ENCODE peak calls at places on chromosome 1, in ten cellular contexts. U is spleen, P is GM13977, H is fibroblast of mammary gland, K is progenitor cell of endocrine pancreas, Q is lower lobe of right lung, I is osteocyte, M is HFF-Myc, O is body of pancreas, E is esophagus squamous epithelium. B is an unnamed sample.
A peak's percentile ranks its signal among the peaks of the same experiment; 100 is the strongest.

GRCh38 chr1:245855846-245856730 is 651.0 kb downstream of the SMYD3 start:
- DNase-seq in U (no peak), P (no peak), H (no peak), K (no peak), Q (no peak), I (no peak), M (no peak), O (no peak), E (no peak), B (no peak)

GRCh38 chr1:96723372-96723771 is 1.8 kb downstream of the PTBP2 start:
- DNase-seq in U (no peak), P (no peak), H (no peak), K (no peak), Q (no peak), I (no peak), M (no peak), O (no peak), E (no peak), B (peak; percentile 26)

GRCh38 chr1:8203551-8203950 is 114.4 kb upstream of the SLC45A1 start:
- DNase-seq in U (peak; percentile 31), P (no peak), H (no peak), K (no peak), Q (no peak), I (no peak), M (no peak), O (no peak), E (no peak), B (no peak)

GRCh38 chr1:170705981-170706380 is 42.0 kb downstream of the PRRX1 start:
- DNase-seq in U (no peak), P (no peak), H (no peak), K (no peak), Q (no peak), I (no peak), M (no peak), O (no peak), E (no peak), B (no peak)

GRCh38 chr1:23126801-23127200 is 41.9 kb downstream of the LUZP1 start:
- DNase-seq in U (no peak), P (no peak), H (peak; percentile 50), K (no peak), Q (no peak), I (no peak), M (no peak), O (no peak), E (no peak), B (peak; percentile 69)

GRCh38 chr1:155175281-155175926 is 1.8 kb downstream of the TRIM46 start:
- DNase-seq in U (peak; percentile 75), P (peak; percentile 21), H (no peak), K (no peak), Q (no peak), I (no peak), M (no peak), O (no peak), E (no peak), B (no peak)

GRCh38 chr1:79478160-79478559 is 471.6 kb upstream of the ADGRL4 start:
- DNase-seq in U (no peak), P (no peak), H (no peak), K (no peak), Q (no peak), I (no peak), M (no peak), O (no peak), E (no peak), B (no peak)

GRCh38 chr1:188194916-188195315 is 1366.2 kb downstream of the PLA2G4A start:
- DNase-seq in U (no peak), P (no peak), H (no peak), K (no peak), Q (no peak), I (no peak), M (no peak), O (no peak), E (no peak), B (no peak)

GRCh38 chr1:231415018-231415583 is 7.0 kb downstream of the EGLN1 start:
- DNase-seq in U (no peak), P (no peak), H (no peak), K (no peak), Q (no peak), I (no peak), M (no peak), O (no peak), E (no peak), B (no peak)

GRCh38 chr1:51063121-51063520 is 38.9 kb upstream of the C1orf185 start:
- DNase-seq in U (no peak), P (no peak), H (peak; percentile 72), K (no peak), Q (no peak), I (no peak), M (peak; percentile 63), O (no peak), E (no peak), B (peak; percentile 86)

GRCh38 chr1:29879217-29879616 is 642.9 kb downstream of the PTPRU start:
- DNase-seq in U (no peak), P (no peak), H (no peak), K (no peak), Q (no peak), I (no peak), M (no peak), O (no peak), E (no peak), B (no peak)

GRCh38 chr1:48760889-48761288 is 15.8 kb downstream of the BEND5 start:
- DNase-seq in U (no peak), P (no peak), H (peak; percentile 52), K (no peak), Q (no peak), I (no peak), M (no peak), O (no peak), E (no peak), B (no peak)

GRCh38 chr1:99613716-99614115 is 32.2 kb upstream of the PALMD start:
- DNase-seq in U (no peak), P (no peak), H (no peak), K (no peak), Q (no peak), I (no peak), M (no peak), O (no peak), E (no peak), B (peak; percentile 32)

GRCh38 chr1:6472391-6472790 is 6.4 kb upstream of the TNFRSF25 start:
- DNase-seq in U (no peak), P (no peak), H (no peak), K (no peak), Q (no peak), I (no peak), M (no peak), O (no peak), E (no peak), B (no peak)

GRCh38 chr1:39450956-39451601 is 40.4 kb upstream of the BMP8A start:
- DNase-seq in U (no peak), P (no peak), H (peak; percentile 73), K (no peak), Q (no peak), I (no peak), M (no peak), O (no peak), E (no peak), B (peak; percentile 94)

GRCh38 chr1:174413632-174414031 is 34.1 kb upstream of the GPR52 start:
- DNase-seq in U (no peak), P (no peak), H (peak; percentile 37), K (no peak), Q (no peak), I (no peak), M (no peak), O (no peak), E (no peak), B (peak; percentile 55)
- TF ChIP-seq CTCF in U (no peak), P (peak; percentile 21), H (peak; percentile 43), K (no peak), Q (no peak), I (no peak), M (peak; percentile 7), O (no peak), E (no peak), B (peak; percentile 65)

DNA sequence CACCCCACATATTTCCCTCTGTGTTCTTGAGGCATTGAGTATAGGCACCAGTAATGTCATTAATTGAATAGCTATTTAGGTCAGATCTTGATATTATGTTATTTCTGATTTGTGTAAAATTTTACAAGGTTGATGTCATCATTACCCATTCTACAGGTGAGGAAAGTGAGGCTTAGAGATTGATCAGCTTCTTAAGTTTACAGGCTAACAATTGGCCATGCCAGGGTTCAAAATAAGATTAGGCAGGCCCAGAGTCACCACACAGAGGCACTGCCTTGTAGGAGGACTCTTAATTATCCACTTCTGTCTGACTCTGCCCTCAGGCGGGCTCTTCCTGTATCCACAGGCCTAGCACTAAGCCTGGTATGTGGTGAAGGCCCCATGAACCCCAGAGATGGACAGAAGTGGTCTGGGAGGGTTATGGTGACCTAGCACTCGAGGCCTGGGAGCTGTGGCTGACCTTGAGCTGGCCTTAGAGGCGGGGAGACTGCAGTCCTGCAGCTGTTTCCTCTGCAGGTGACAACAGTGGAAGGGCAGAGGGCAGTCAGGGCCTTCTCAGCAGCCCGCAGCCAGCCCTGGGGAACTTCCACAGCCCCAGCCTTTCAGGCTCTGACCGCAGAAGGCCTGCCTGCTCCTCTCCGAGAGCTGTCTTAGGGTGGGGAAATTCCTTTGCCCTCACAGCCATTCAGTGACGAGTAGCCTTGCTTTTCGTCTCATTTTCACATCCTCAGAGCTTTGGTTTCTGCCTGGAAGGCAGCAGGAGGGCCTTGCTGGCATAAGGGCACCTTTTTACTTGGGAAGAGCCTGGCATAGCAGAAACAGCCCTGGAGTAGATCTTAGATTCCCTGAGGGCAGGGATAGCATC is 12.2 kb downstream of the ZDHHC18 start:
- DNase-seq in U (peak; percentile 85), P (peak; percentile 82), H (no peak), K (no peak), Q (no peak), I (no peak), M (no peak), O (no peak), E (no peak), B (no peak)
- TF ChIP-seq CTCF in U (no peak), P (no peak), H (no peak), K (no peak), Q (no peak), I (no peak), M (no peak), O (no peak), E (no peak), B (no peak)

GRCh38 chr1:210144736-210145135 is 87.9 kb upstream of the SERTAD4 start:
- DNase-seq in U (no peak), P (no peak), H (peak; percentile 12), K (no peak), Q (no peak), I (no peak), M (no peak), O (no peak), E (no peak), B (peak; percentile 25)

GRCh38 chr1:210143465-210144062 is 89.0 kb upstream of the SERTAD4 start:
- DNase-seq in U (no peak), P (peak; percentile 40), H (peak; percentile 73), K (peak; percentile 37), Q (peak; percentile 75), I (peak; percentile 87), M (peak; percentile 50), O (peak; percentile 89), E (no peak), B (peak; percentile 81)
- TF ChIP-seq CTCF in U (no peak), P (peak; percentile 68), H (peak; percentile 60), K (peak; percentile 77), Q (peak; percentile 68), I (peak; percentile 79), M (peak; percentile 51), O (peak; percentile 71), E (peak; percentile 35), B (peak; percentile 53)

DNA sequence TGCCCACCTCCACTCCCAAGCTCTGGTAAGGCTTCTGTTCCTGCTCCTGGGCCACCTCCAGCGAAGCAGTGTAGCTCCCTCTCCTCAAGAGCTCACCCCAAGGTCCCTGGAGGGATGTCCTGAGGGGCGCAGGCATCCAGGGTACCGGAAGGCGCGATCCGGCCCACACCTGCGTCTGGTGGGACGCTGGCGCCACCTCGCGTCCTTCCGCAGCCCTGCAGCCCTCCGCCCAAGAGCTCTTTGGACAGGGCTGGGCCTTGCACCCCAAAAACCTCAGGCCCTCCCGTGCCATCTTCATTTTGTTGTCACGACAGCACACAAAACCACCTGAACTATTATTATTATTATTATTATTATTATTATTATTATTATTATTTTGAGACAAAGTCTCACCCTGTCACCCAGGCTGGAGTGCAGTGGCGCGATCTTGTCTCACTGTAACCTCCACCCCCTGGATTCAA is 49.2 kb upstream of the PAX7 start:
- DNase-seq in U (no peak), P (peak; percentile 76), H (peak; percentile 8), K (peak; percentile 52), Q (peak; percentile 52), I (no peak), M (no peak), O (peak; percentile 66), E (no peak), B (peak; percentile 15)
- TF ChIP-seq CTCF in U (peak; percentile 50), P (peak; percentile 94), H (peak; percentile 70), K (peak; percentile 93), Q (peak; percentile 66), I (peak; percentile 68), M (peak; percentile 81), O (peak; percentile 77), E (peak; percentile 62), B (peak; percentile 74)

B was measured in cardiac fibroblast.